ENCODE peak calls at places on chromosomes 16 and 17, in eight cellular contexts. One of them, this sample, is unnamed.

GRCh38 chr17:29061036-29061435 is 18.1 kb downstream of the PIPOX start:
- DNase-seq in activated T-helper 1 cell treated with Interleukin-2 at 50 U/mL for 16 hours: no peak
- DNase-seq in stimulated activated CD4-positive, alpha-beta T cell treated with anti-CD3 and anti-CD28 coated beads, Interleukin-1b, Interleukin-23, amount 100 ng/mL, for 48 hours: no peak
- DNase-seq in C1 segment of cervical spinal cord: no peak
- DNase-seq in mesenteric fat pad: no peak
- DNase-seq in neural crest cell: no peak
- DNase-seq in CD4-positive, alpha-beta T cell: no peak
- DNase-seq in stimulated activated CD8-positive, alpha-beta memory T cell treated with anti-CD3 and anti-CD28 coated beads, Interleukin-7, amount 100 ng/mL, for 4 hours: no peak
- DNase-seq in this sample: no peak

GRCh38 chr17:63445571-63446217 is 412 bp downstream of the CYB561 start:
- DNase-seq in activated T-helper 1 cell treated with Interleukin-2 at 50 U/mL for 16 hours: peak; percentile 42
- DNase-seq in stimulated activated CD4-positive, alpha-beta T cell treated with anti-CD3 and anti-CD28 coated beads, Interleukin-1b, Interleukin-23, amount 100 ng/mL, for 48 hours: no peak
- DNase-seq in C1 segment of cervical spinal cord: no peak
- DNase-seq in mesenteric fat pad: no peak
- DNase-seq in neural crest cell: peak; percentile 50
- DNase-seq in CD4-positive, alpha-beta T cell: peak; percentile 64
- DNase-seq in stimulated activated CD8-positive, alpha-beta memory T cell treated with anti-CD3 and anti-CD28 coated beads, Interleukin-7, amount 100 ng/mL, for 4 hours: peak; percentile 62
- DNase-seq in this sample: peak; percentile 28

GRCh38 chr17:29574732-29575510 is 6.4 kb downstream of the TP53I13 start:
- DNase-seq in activated T-helper 1 cell treated with Interleukin-2 at 50 U/mL for 16 hours: no peak
- DNase-seq in stimulated activated CD4-positive, alpha-beta T cell treated with anti-CD3 and anti-CD28 coated beads, Interleukin-1b, Interleukin-23, amount 100 ng/mL, for 48 hours: no peak
- DNase-seq in C1 segment of cervical spinal cord: no peak
- DNase-seq in mesenteric fat pad: no peak
- DNase-seq in neural crest cell: no peak
- DNase-seq in CD4-positive, alpha-beta T cell: no peak
- DNase-seq in stimulated activated CD8-positive, alpha-beta memory T cell treated with anti-CD3 and anti-CD28 coated beads, Interleukin-7, amount 100 ng/mL, for 4 hours: no peak
- DNase-seq in this sample: no peak

GRCh38 chr17:55641559-55642160 is 81.0 kb downstream of the TMEM100 start:
- DNase-seq in activated T-helper 1 cell treated with Interleukin-2 at 50 U/mL for 16 hours: no peak
- DNase-seq in stimulated activated CD4-positive, alpha-beta T cell treated with anti-CD3 and anti-CD28 coated beads, Interleukin-1b, Interleukin-23, amount 100 ng/mL, for 48 hours: peak; percentile 39
- DNase-seq in C1 segment of cervical spinal cord: peak; percentile 4
- DNase-seq in mesenteric fat pad: no peak
- DNase-seq in neural crest cell: peak; percentile 40
- DNase-seq in CD4-positive, alpha-beta T cell: no peak
- DNase-seq in stimulated activated CD8-positive, alpha-beta memory T cell treated with anti-CD3 and anti-CD28 coated beads, Interleukin-7, amount 100 ng/mL, for 4 hours: no peak
- DNase-seq in this sample: no peak

GRCh38 chr16:14321542-14321941 is 250.4 kb downstream of the MRTFB start:
- DNase-seq in activated T-helper 1 cell treated with Interleukin-2 at 50 U/mL for 16 hours: no peak
- DNase-seq in stimulated activated CD4-positive, alpha-beta T cell treated with anti-CD3 and anti-CD28 coated beads, Interleukin-1b, Interleukin-23, amount 100 ng/mL, for 48 hours: no peak
- DNase-seq in C1 segment of cervical spinal cord: no peak
- DNase-seq in mesenteric fat pad: no peak
- DNase-seq in neural crest cell: no peak
- DNase-seq in CD4-positive, alpha-beta T cell: no peak
- DNase-seq in stimulated activated CD8-positive, alpha-beta memory T cell treated with anti-CD3 and anti-CD28 coated beads, Interleukin-7, amount 100 ng/mL, for 4 hours: no peak
- DNase-seq in this sample: no peak

GRCh38 chr16:8931864-8932263 is 31.8 kb downstream of the USP7 start:
- DNase-seq in activated T-helper 1 cell treated with Interleukin-2 at 50 U/mL for 16 hours: peak; percentile 7
- DNase-seq in stimulated activated CD4-positive, alpha-beta T cell treated with anti-CD3 and anti-CD28 coated beads, Interleukin-1b, Interleukin-23, amount 100 ng/mL, for 48 hours: peak; percentile 31
- DNase-seq in C1 segment of cervical spinal cord: no peak
- DNase-seq in mesenteric fat pad: no peak
- DNase-seq in neural crest cell: peak; percentile 50
- DNase-seq in CD4-positive, alpha-beta T cell: peak; percentile 41
- DNase-seq in stimulated activated CD8-positive, alpha-beta memory T cell treated with anti-CD3 and anti-CD28 coated beads, Interleukin-7, amount 100 ng/mL, for 4 hours: no peak
- DNase-seq in this sample: no peak

GRCh38 chr16:28157768-28158535 is 53.8 kb downstream of the XPO6 start:
- DNase-seq in activated T-helper 1 cell treated with Interleukin-2 at 50 U/mL for 16 hours: no peak
- DNase-seq in stimulated activated CD4-positive, alpha-beta T cell treated with anti-CD3 and anti-CD28 coated beads, Interleukin-1b, Interleukin-23, amount 100 ng/mL, for 48 hours: no peak
- DNase-seq in C1 segment of cervical spinal cord: no peak
- DNase-seq in mesenteric fat pad: no peak
- DNase-seq in neural crest cell: no peak
- DNase-seq in CD4-positive, alpha-beta T cell: no peak
- DNase-seq in stimulated activated CD8-positive, alpha-beta memory T cell treated with anti-CD3 and anti-CD28 coated beads, Interleukin-7, amount 100 ng/mL, for 4 hours: no peak
- DNase-seq in this sample: no peak

GRCh38 chr17:78132086-78132676 is 1.6 kb downstream of the TMC8 start:
- DNase-seq in activated T-helper 1 cell treated with Interleukin-2 at 50 U/mL for 16 hours: peak; percentile 58
- DNase-seq in stimulated activated CD4-positive, alpha-beta T cell treated with anti-CD3 and anti-CD28 coated beads, Interleukin-1b, Interleukin-23, amount 100 ng/mL, for 48 hours: peak; percentile 60
- DNase-seq in C1 segment of cervical spinal cord: no peak
- DNase-seq in mesenteric fat pad: no peak
- DNase-seq in neural crest cell: no peak
- DNase-seq in CD4-positive, alpha-beta T cell: peak; percentile 66
- DNase-seq in stimulated activated CD8-positive, alpha-beta memory T cell treated with anti-CD3 and anti-CD28 coated beads, Interleukin-7, amount 100 ng/mL, for 4 hours: peak; percentile 58
- DNase-seq in this sample: no peak

GRCh38 chr17:75694536-75694935 is 26.7 kb upstream of the ITGB4 start:
- DNase-seq in activated T-helper 1 cell treated with Interleukin-2 at 50 U/mL for 16 hours: no peak
- DNase-seq in stimulated activated CD4-positive, alpha-beta T cell treated with anti-CD3 and anti-CD28 coated beads, Interleukin-1b, Interleukin-23, amount 100 ng/mL, for 48 hours: no peak
- DNase-seq in C1 segment of cervical spinal cord: no peak
- DNase-seq in mesenteric fat pad: no peak
- DNase-seq in neural crest cell: no peak
- DNase-seq in CD4-positive, alpha-beta T cell: no peak
- DNase-seq in stimulated activated CD8-positive, alpha-beta memory T cell treated with anti-CD3 and anti-CD28 coated beads, Interleukin-7, amount 100 ng/mL, for 4 hours: no peak
- DNase-seq in this sample: no peak

GRCh38 chr17:7393613-7394451 is 493 bp downstream of the PLSCR3 start:
- DNase-seq in activated T-helper 1 cell treated with Interleukin-2 at 50 U/mL for 16 hours: peak; percentile 52
- DNase-seq in stimulated activated CD4-positive, alpha-beta T cell treated with anti-CD3 and anti-CD28 coated beads, Interleukin-1b, Interleukin-23, amount 100 ng/mL, for 48 hours: peak; percentile 51
- DNase-seq in C1 segment of cervical spinal cord: no peak
- DNase-seq in mesenteric fat pad: no peak
- DNase-seq in neural crest cell: no peak
- DNase-seq in CD4-positive, alpha-beta T cell: peak; percentile 69
- DNase-seq in stimulated activated CD8-positive, alpha-beta memory T cell treated with anti-CD3 and anti-CD28 coated beads, Interleukin-7, amount 100 ng/mL, for 4 hours: peak; percentile 27
- DNase-seq in this sample: peak; percentile 64

GRCh38 chr16:16021988-16022682 is 72.7 kb downstream of the ABCC1 start:
- DNase-seq in activated T-helper 1 cell treated with Interleukin-2 at 50 U/mL for 16 hours: no peak
- DNase-seq in stimulated activated CD4-positive, alpha-beta T cell treated with anti-CD3 and anti-CD28 coated beads, Interleukin-1b, Interleukin-23, amount 100 ng/mL, for 48 hours: no peak
- DNase-seq in C1 segment of cervical spinal cord: peak; percentile 69
- DNase-seq in mesenteric fat pad: peak; percentile 97
- DNase-seq in neural crest cell: no peak
- DNase-seq in CD4-positive, alpha-beta T cell: no peak
- DNase-seq in stimulated activated CD8-positive, alpha-beta memory T cell treated with anti-CD3 and anti-CD28 coated beads, Interleukin-7, amount 100 ng/mL, for 4 hours: no peak
- DNase-seq in this sample: peak; percentile 73

GRCh38 chr16:12833939-12834338 is 30.3 kb upstream of the CPPED1 start:
- DNase-seq in activated T-helper 1 cell treated with Interleukin-2 at 50 U/mL for 16 hours: no peak
- DNase-seq in stimulated activated CD4-positive, alpha-beta T cell treated with anti-CD3 and anti-CD28 coated beads, Interleukin-1b, Interleukin-23, amount 100 ng/mL, for 48 hours: no peak
- DNase-seq in C1 segment of cervical spinal cord: no peak
- DNase-seq in mesenteric fat pad: no peak
- DNase-seq in neural crest cell: peak; percentile 1
- DNase-seq in CD4-positive, alpha-beta T cell: no peak
- DNase-seq in stimulated activated CD8-positive, alpha-beta memory T cell treated with anti-CD3 and anti-CD28 coated beads, Interleukin-7, amount 100 ng/mL, for 4 hours: no peak
- DNase-seq in this sample: no peak

GRCh38 chr16:10182186-10182683 is at the start of gene GRIN2A:
- DNase-seq in activated T-helper 1 cell treated with Interleukin-2 at 50 U/mL for 16 hours: no peak
- DNase-seq in stimulated activated CD4-positive, alpha-beta T cell treated with anti-CD3 and anti-CD28 coated beads, Interleukin-1b, Interleukin-23, amount 100 ng/mL, for 48 hours: no peak
- DNase-seq in C1 segment of cervical spinal cord: no peak
- DNase-seq in mesenteric fat pad: no peak
- DNase-seq in neural crest cell: peak; percentile 4
- DNase-seq in CD4-positive, alpha-beta T cell: no peak
- DNase-seq in stimulated activated CD8-positive, alpha-beta memory T cell treated with anti-CD3 and anti-CD28 coated beads, Interleukin-7, amount 100 ng/mL, for 4 hours: no peak
- DNase-seq in this sample: no peak

GRCh38 chr16:2846511-2847310 is 11.3 kb downstream of the PRSS22 start:
- DNase-seq in activated T-helper 1 cell treated with Interleukin-2 at 50 U/mL for 16 hours: no peak
- DNase-seq in stimulated activated CD4-positive, alpha-beta T cell treated with anti-CD3 and anti-CD28 coated beads, Interleukin-1b, Interleukin-23, amount 100 ng/mL, for 48 hours: no peak
- DNase-seq in C1 segment of cervical spinal cord: no peak
- DNase-seq in mesenteric fat pad: no peak
- DNase-seq in neural crest cell: no peak
- DNase-seq in CD4-positive, alpha-beta T cell: no peak
- DNase-seq in stimulated activated CD8-positive, alpha-beta memory T cell treated with anti-CD3 and anti-CD28 coated beads, Interleukin-7, amount 100 ng/mL, for 4 hours: no peak
- DNase-seq in this sample: peak; percentile 86

GRCh38 chr17:70405492-70406220 is 236.3 kb downstream of the KCNJ2 start:
- DNase-seq in activated T-helper 1 cell treated with Interleukin-2 at 50 U/mL for 16 hours: no peak
- DNase-seq in stimulated activated CD4-positive, alpha-beta T cell treated with anti-CD3 and anti-CD28 coated beads, Interleukin-1b, Interleukin-23, amount 100 ng/mL, for 48 hours: no peak
- DNase-seq in C1 segment of cervical spinal cord: no peak
- DNase-seq in mesenteric fat pad: no peak
- DNase-seq in neural crest cell: no peak
- DNase-seq in CD4-positive, alpha-beta T cell: no peak
- DNase-seq in stimulated activated CD8-positive, alpha-beta memory T cell treated with anti-CD3 and anti-CD28 coated beads, Interleukin-7, amount 100 ng/mL, for 4 hours: no peak
- DNase-seq in this sample: peak; percentile 91

GRCh38 chr17:13421581-13421980 is 180.1 kb downstream of the HS3ST3A1 start:
- DNase-seq in activated T-helper 1 cell treated with Interleukin-2 at 50 U/mL for 16 hours: no peak
- DNase-seq in stimulated activated CD4-positive, alpha-beta T cell treated with anti-CD3 and anti-CD28 coated beads, Interleukin-1b, Interleukin-23, amount 100 ng/mL, for 48 hours: no peak
- DNase-seq in C1 segment of cervical spinal cord: no peak
- DNase-seq in mesenteric fat pad: no peak
- DNase-seq in neural crest cell: no peak
- DNase-seq in CD4-positive, alpha-beta T cell: no peak
- DNase-seq in stimulated activated CD8-positive, alpha-beta memory T cell treated with anti-CD3 and anti-CD28 coated beads, Interleukin-7, amount 100 ng/mL, for 4 hours: no peak
- DNase-seq in this sample: no peak

GRCh38 chr17:43766413-43767052 is 7.9 kb upstream of the SOST start:
- DNase-seq in activated T-helper 1 cell treated with Interleukin-2 at 50 U/mL for 16 hours: peak; percentile 15
- DNase-seq in stimulated activated CD4-positive, alpha-beta T cell treated with anti-CD3 and anti-CD28 coated beads, Interleukin-1b, Interleukin-23, amount 100 ng/mL, for 48 hours: peak; percentile 11
- DNase-seq in C1 segment of cervical spinal cord: peak; percentile 16
- DNase-seq in mesenteric fat pad: peak; percentile 85
- DNase-seq in neural crest cell: peak; percentile 62
- DNase-seq in CD4-positive, alpha-beta T cell: peak; percentile 36
- DNase-seq in stimulated activated CD8-positive, alpha-beta memory T cell treated with anti-CD3 and anti-CD28 coated beads, Interleukin-7, amount 100 ng/mL, for 4 hours: no peak
- DNase-seq in this sample: peak; percentile 22

GRCh38 chr17:80878876-80879722 is 112.5 kb upstream of the CHMP6 start:
- DNase-seq in activated T-helper 1 cell treated with Interleukin-2 at 50 U/mL for 16 hours: no peak
- DNase-seq in stimulated activated CD4-positive, alpha-beta T cell treated with anti-CD3 and anti-CD28 coated beads, Interleukin-1b, Interleukin-23, amount 100 ng/mL, for 48 hours: no peak
- DNase-seq in C1 segment of cervical spinal cord: no peak
- DNase-seq in mesenteric fat pad: peak; percentile 89
- DNase-seq in neural crest cell: no peak
- DNase-seq in CD4-positive, alpha-beta T cell: no peak
- DNase-seq in stimulated activated CD8-positive, alpha-beta memory T cell treated with anti-CD3 and anti-CD28 coated beads, Interleukin-7, amount 100 ng/mL, for 4 hours: no peak
- DNase-seq in this sample: no peak

GRCh38 chr16:86347090-86347489 is 163.2 kb upstream of the FOXF1 start:
- DNase-seq in activated T-helper 1 cell treated with Interleukin-2 at 50 U/mL for 16 hours: no peak
- DNase-seq in stimulated activated CD4-positive, alpha-beta T cell treated with anti-CD3 and anti-CD28 coated beads, Interleukin-1b, Interleukin-23, amount 100 ng/mL, for 48 hours: no peak
- DNase-seq in C1 segment of cervical spinal cord: no peak
- DNase-seq in mesenteric fat pad: no peak
- DNase-seq in neural crest cell: no peak
- DNase-seq in CD4-positive, alpha-beta T cell: no peak
- DNase-seq in stimulated activated CD8-positive, alpha-beta memory T cell treated with anti-CD3 and anti-CD28 coated beads, Interleukin-7, amount 100 ng/mL, for 4 hours: no peak
- DNase-seq in this sample: no peak

GRCh38 chr17:37490022-37490587 is 414 bp downstream of the DUSP14 start:
- DNase-seq in activated T-helper 1 cell treated with Interleukin-2 at 50 U/mL for 16 hours: peak; percentile 60
- DNase-seq in stimulated activated CD4-positive, alpha-beta T cell treated with anti-CD3 and anti-CD28 coated beads, Interleukin-1b, Interleukin-23, amount 100 ng/mL, for 48 hours: peak; percentile 78
- DNase-seq in C1 segment of cervical spinal cord: peak; percentile 70
- DNase-seq in mesenteric fat pad: peak; percentile 91
- DNase-seq in neural crest cell: peak; percentile 80
- DNase-seq in CD4-positive, alpha-beta T cell: peak; percentile 68
- DNase-seq in stimulated activated CD8-positive, alpha-beta memory T cell treated with anti-CD3 and anti-CD28 coated beads, Interleukin-7, amount 100 ng/mL, for 4 hours: peak; percentile 57
- DNase-seq in this sample: no peak

GRCh38 chr17:51351890-51352289 is 91.5 kb downstream of the UTP18 start:
- DNase-seq in activated T-helper 1 cell treated with Interleukin-2 at 50 U/mL for 16 hours: no peak
- DNase-seq in stimulated activated CD4-positive, alpha-beta T cell treated with anti-CD3 and anti-CD28 coated beads, Interleukin-1b, Interleukin-23, amount 100 ng/mL, for 48 hours: no peak
- DNase-seq in C1 segment of cervical spinal cord: peak; percentile 13
- DNase-seq in mesenteric fat pad: no peak
- DNase-seq in neural crest cell: no peak
- DNase-seq in CD4-positive, alpha-beta T cell: no peak
- DNase-seq in stimulated activated CD8-positive, alpha-beta memory T cell treated with anti-CD3 and anti-CD28 coated beads, Interleukin-7, amount 100 ng/mL, for 4 hours: no peak
- DNase-seq in this sample: no peak

GRCh38 chr16:30409125-30410060 is 2.0 kb downstream of the ZNF771 start:
- DNase-seq in activated T-helper 1 cell treated with Interleukin-2 at 50 U/mL for 16 hours: peak; percentile 89
- DNase-seq in stimulated activated CD4-positive, alpha-beta T cell treated with anti-CD3 and anti-CD28 coated beads, Interleukin-1b, Interleukin-23, amount 100 ng/mL, for 48 hours: peak; percentile 90
- DNase-seq in C1 segment of cervical spinal cord: peak; percentile 88
- DNase-seq in mesenteric fat pad: peak; percentile 97
- DNase-seq in neural crest cell: peak; percentile 99
- DNase-seq in CD4-positive, alpha-beta T cell: peak; percentile 91
- DNase-seq in stimulated activated CD8-positive, alpha-beta memory T cell treated with anti-CD3 and anti-CD28 coated beads, Interleukin-7, amount 100 ng/mL, for 4 hours: peak; percentile 86
- DNase-seq in this sample: no peak

GRCh38 chr17:61731330-61731729 is 132.0 kb downstream of the BRIP1 start:
- DNase-seq in activated T-helper 1 cell treated with Interleukin-2 at 50 U/mL for 16 hours: no peak
- DNase-seq in stimulated activated CD4-positive, alpha-beta T cell treated with anti-CD3 and anti-CD28 coated beads, Interleukin-1b, Interleukin-23, amount 100 ng/mL, for 48 hours: no peak
- DNase-seq in C1 segment of cervical spinal cord: no peak
- DNase-seq in mesenteric fat pad: no peak
- DNase-seq in neural crest cell: no peak
- DNase-seq in CD4-positive, alpha-beta T cell: no peak
- DNase-seq in stimulated activated CD8-positive, alpha-beta memory T cell treated with anti-CD3 and anti-CD28 coated beads, Interleukin-7, amount 100 ng/mL, for 4 hours: no peak
- DNase-seq in this sample: no peak

GRCh38 chr17:41420134-41420533 is 4.3 kb downstream of the KRT37 start:
- DNase-seq in activated T-helper 1 cell treated with Interleukin-2 at 50 U/mL for 16 hours: no peak
- DNase-seq in stimulated activated CD4-positive, alpha-beta T cell treated with anti-CD3 and anti-CD28 coated beads, Interleukin-1b, Interleukin-23, amount 100 ng/mL, for 48 hours: no peak
- DNase-seq in C1 segment of cervical spinal cord: no peak
- DNase-seq in mesenteric fat pad: no peak
- DNase-seq in neural crest cell: no peak
- DNase-seq in CD4-positive, alpha-beta T cell: no peak
- DNase-seq in stimulated activated CD8-positive, alpha-beta memory T cell treated with anti-CD3 and anti-CD28 coated beads, Interleukin-7, amount 100 ng/mL, for 4 hours: no peak
- DNase-seq in this sample: peak; percentile 88

GRCh38 chr17:81097943-81098308 is 63.0 kb downstream of the BAIAP2 start:
- DNase-seq in activated T-helper 1 cell treated with Interleukin-2 at 50 U/mL for 16 hours: no peak
- DNase-seq in stimulated activated CD4-positive, alpha-beta T cell treated with anti-CD3 and anti-CD28 coated beads, Interleukin-1b, Interleukin-23, amount 100 ng/mL, for 48 hours: no peak
- DNase-seq in C1 segment of cervical spinal cord: no peak
- DNase-seq in mesenteric fat pad: no peak
- DNase-seq in neural crest cell: no peak
- DNase-seq in CD4-positive, alpha-beta T cell: no peak
- DNase-seq in stimulated activated CD8-positive, alpha-beta memory T cell treated with anti-CD3 and anti-CD28 coated beads, Interleukin-7, amount 100 ng/mL, for 4 hours: no peak
- DNase-seq in this sample: no peak

GRCh38 chr16:27083861-27084261 is 17.1 kb downstream of the C16orf82 start:
- DNase-seq in activated T-helper 1 cell treated with Interleukin-2 at 50 U/mL for 16 hours: no peak
- DNase-seq in stimulated activated CD4-positive, alpha-beta T cell treated with anti-CD3 and anti-CD28 coated beads, Interleukin-1b, Interleukin-23, amount 100 ng/mL, for 48 hours: no peak
- DNase-seq in C1 segment of cervical spinal cord: no peak
- DNase-seq in mesenteric fat pad: peak; percentile 81
- DNase-seq in neural crest cell: peak; percentile 30
- DNase-seq in CD4-positive, alpha-beta T cell: no peak
- DNase-seq in stimulated activated CD8-positive, alpha-beta memory T cell treated with anti-CD3 and anti-CD28 coated beads, Interleukin-7, amount 100 ng/mL, for 4 hours: no peak
- DNase-seq in this sample: no peak

GRCh38 chr16:19753815-19754643 is 36.0 kb downstream of the IQCK start:
- DNase-seq in activated T-helper 1 cell treated with Interleukin-2 at 50 U/mL for 16 hours: no peak
- DNase-seq in stimulated activated CD4-positive, alpha-beta T cell treated with anti-CD3 and anti-CD28 coated beads, Interleukin-1b, Interleukin-23, amount 100 ng/mL, for 48 hours: no peak
- DNase-seq in C1 segment of cervical spinal cord: no peak
- DNase-seq in mesenteric fat pad: no peak
- DNase-seq in neural crest cell: no peak
- DNase-seq in CD4-positive, alpha-beta T cell: no peak
- DNase-seq in stimulated activated CD8-positive, alpha-beta memory T cell treated with anti-CD3 and anti-CD28 coated beads, Interleukin-7, amount 100 ng/mL, for 4 hours: no peak
- DNase-seq in this sample: peak; percentile 44

GRCh38 chr16:66271074-66272060 is 95.1 kb upstream of the CDH5 start:
- DNase-seq in activated T-helper 1 cell treated with Interleukin-2 at 50 U/mL for 16 hours: no peak
- DNase-seq in stimulated activated CD4-positive, alpha-beta T cell treated with anti-CD3 and anti-CD28 coated beads, Interleukin-1b, Interleukin-23, amount 100 ng/mL, for 48 hours: no peak
- DNase-seq in C1 segment of cervical spinal cord: no peak
- DNase-seq in mesenteric fat pad: peak; percentile 62
- DNase-seq in neural crest cell: no peak
- DNase-seq in CD4-positive, alpha-beta T cell: no peak
- DNase-seq in stimulated activated CD8-positive, alpha-beta memory T cell treated with anti-CD3 and anti-CD28 coated beads, Interleukin-7, amount 100 ng/mL, for 4 hours: no peak
- DNase-seq in this sample: peak; percentile 72

GRCh38 chr16:88297178-88297720 is 85.5 kb upstream of the ZNF469 start:
- DNase-seq in activated T-helper 1 cell treated with Interleukin-2 at 50 U/mL for 16 hours: no peak
- DNase-seq in stimulated activated CD4-positive, alpha-beta T cell treated with anti-CD3 and anti-CD28 coated beads, Interleukin-1b, Interleukin-23, amount 100 ng/mL, for 48 hours: no peak
- DNase-seq in C1 segment of cervical spinal cord: no peak
- DNase-seq in mesenteric fat pad: no peak
- DNase-seq in neural crest cell: no peak
- DNase-seq in CD4-positive, alpha-beta T cell: no peak
- DNase-seq in stimulated activated CD8-positive, alpha-beta memory T cell treated with anti-CD3 and anti-CD28 coated beads, Interleukin-7, amount 100 ng/mL, for 4 hours: no peak
- DNase-seq in this sample: no peak

GRCh38 chr17:67200727-67201301 is 44.2 kb downstream of the HELZ start:
- DNase-seq in activated T-helper 1 cell treated with Interleukin-2 at 50 U/mL for 16 hours: no peak
- DNase-seq in stimulated activated CD4-positive, alpha-beta T cell treated with anti-CD3 and anti-CD28 coated beads, Interleukin-1b, Interleukin-23, amount 100 ng/mL, for 48 hours: no peak
- DNase-seq in C1 segment of cervical spinal cord: no peak
- DNase-seq in mesenteric fat pad: no peak
- DNase-seq in neural crest cell: no peak
- DNase-seq in CD4-positive, alpha-beta T cell: no peak
- DNase-seq in stimulated activated CD8-positive, alpha-beta memory T cell treated with anti-CD3 and anti-CD28 coated beads, Interleukin-7, amount 100 ng/mL, for 4 hours: no peak
- DNase-seq in this sample: no peak

GRCh38 chr16:46897471-46897870 is 13.3 kb downstream of the GPT2 start:
- DNase-seq in activated T-helper 1 cell treated with Interleukin-2 at 50 U/mL for 16 hours: no peak
- DNase-seq in stimulated activated CD4-positive, alpha-beta T cell treated with anti-CD3 and anti-CD28 coated beads, Interleukin-1b, Interleukin-23, amount 100 ng/mL, for 48 hours: no peak
- DNase-seq in C1 segment of cervical spinal cord: no peak
- DNase-seq in mesenteric fat pad: no peak
- DNase-seq in neural crest cell: no peak
- DNase-seq in CD4-positive, alpha-beta T cell: no peak
- DNase-seq in stimulated activated CD8-positive, alpha-beta memory T cell treated with anti-CD3 and anti-CD28 coated beads, Interleukin-7, amount 100 ng/mL, for 4 hours: no peak
- DNase-seq in this sample: no peak

GRCh38 chr17:81246679-81247338 is 7.7 kb downstream of the NDUFAF8 start:
- DNase-seq in activated T-helper 1 cell treated with Interleukin-2 at 50 U/mL for 16 hours: no peak
- DNase-seq in stimulated activated CD4-positive, alpha-beta T cell treated with anti-CD3 and anti-CD28 coated beads, Interleukin-1b, Interleukin-23, amount 100 ng/mL, for 48 hours: no peak
- DNase-seq in C1 segment of cervical spinal cord: no peak
- DNase-seq in mesenteric fat pad: no peak
- DNase-seq in neural crest cell: no peak
- DNase-seq in CD4-positive, alpha-beta T cell: no peak
- DNase-seq in stimulated activated CD8-positive, alpha-beta memory T cell treated with anti-CD3 and anti-CD28 coated beads, Interleukin-7, amount 100 ng/mL, for 4 hours: no peak
- DNase-seq in this sample: no peak

This sample was measured in foreskin keratinocyte.